ENCODE peak calls at places on chromosome 2, in eight cellular contexts. One of them, this sample, is unnamed.

GRCh38 chr2:188079176-188079575 is 212.5 kb upstream of the GULP1 start:
- DNase-seq in midbrain: no peak
- DNase-seq in HT1080: peak
- DNase-seq in mammary epithelial cell: peak
- DNase-seq in activated CD4-positive, alpha-beta T cell treated with anti-CD3 and anti-CD28 coated beads, Interleukin-2, amount 50 U/mL, for 24 hours: no peak
- DNase-seq in SK-N-DZ: no peak
- DNase-seq in stimulated activated CD4-positive, alpha-beta T cell treated with anti-CD3 and anti-CD28 coated beads, Interleukin-2, amount 100 ng/mL, for 48 hours: no peak
- DNase-seq in caudate nucleus: no peak
- DNase-seq in this sample: no peak

GRCh38 chr2:203688798-203689197 is 17.6 kb upstream of the CD28 start:
- DNase-seq in midbrain: no peak
- DNase-seq in HT1080: no peak
- DNase-seq in mammary epithelial cell: peak
- DNase-seq in activated CD4-positive, alpha-beta T cell treated with anti-CD3 and anti-CD28 coated beads, Interleukin-2, amount 50 U/mL, for 24 hours: no peak
- DNase-seq in SK-N-DZ: no peak
- DNase-seq in stimulated activated CD4-positive, alpha-beta T cell treated with anti-CD3 and anti-CD28 coated beads, Interleukin-2, amount 100 ng/mL, for 48 hours: no peak
- DNase-seq in caudate nucleus: no peak
- DNase-seq in this sample: peak

GRCh38 chr2:86487062-86487461 is 45.9 kb downstream of the KDM3A start:
- DNase-seq in midbrain: no peak
- DNase-seq in HT1080: no peak
- DNase-seq in mammary epithelial cell: no peak
- DNase-seq in activated CD4-positive, alpha-beta T cell treated with anti-CD3 and anti-CD28 coated beads, Interleukin-2, amount 50 U/mL, for 24 hours: no peak
- DNase-seq in SK-N-DZ: no peak
- DNase-seq in stimulated activated CD4-positive, alpha-beta T cell treated with anti-CD3 and anti-CD28 coated beads, Interleukin-2, amount 100 ng/mL, for 48 hours: no peak
- DNase-seq in caudate nucleus: no peak
- DNase-seq in this sample: no peak

GRCh38 chr2:230899786-230900185 is 25.3 kb downstream of the GPR55 start:
- DNase-seq in midbrain: no peak
- DNase-seq in HT1080: no peak
- DNase-seq in mammary epithelial cell: no peak
- DNase-seq in activated CD4-positive, alpha-beta T cell treated with anti-CD3 and anti-CD28 coated beads, Interleukin-2, amount 50 U/mL, for 24 hours: peak
- DNase-seq in SK-N-DZ: no peak
- DNase-seq in stimulated activated CD4-positive, alpha-beta T cell treated with anti-CD3 and anti-CD28 coated beads, Interleukin-2, amount 100 ng/mL, for 48 hours: no peak
- DNase-seq in caudate nucleus: peak
- DNase-seq in this sample: no peak

GRCh38 chr2:225017713-225018112 is 24.6 kb downstream of the DOCK10 start:
- DNase-seq in midbrain: no peak
- DNase-seq in HT1080: no peak
- DNase-seq in mammary epithelial cell: no peak
- DNase-seq in activated CD4-positive, alpha-beta T cell treated with anti-CD3 and anti-CD28 coated beads, Interleukin-2, amount 50 U/mL, for 24 hours: no peak
- DNase-seq in SK-N-DZ: peak
- DNase-seq in stimulated activated CD4-positive, alpha-beta T cell treated with anti-CD3 and anti-CD28 coated beads, Interleukin-2, amount 100 ng/mL, for 48 hours: no peak
- DNase-seq in caudate nucleus: no peak
- DNase-seq in this sample: no peak

GRCh38 chr2:128799284-128799552 is 480.6 kb upstream of the HS6ST1 start:
- DNase-seq in midbrain: no peak
- DNase-seq in HT1080: no peak
- DNase-seq in mammary epithelial cell: no peak
- DNase-seq in activated CD4-positive, alpha-beta T cell treated with anti-CD3 and anti-CD28 coated beads, Interleukin-2, amount 50 U/mL, for 24 hours: no peak
- DNase-seq in SK-N-DZ: no peak
- DNase-seq in stimulated activated CD4-positive, alpha-beta T cell treated with anti-CD3 and anti-CD28 coated beads, Interleukin-2, amount 100 ng/mL, for 48 hours: no peak
- DNase-seq in caudate nucleus: no peak
- DNase-seq in this sample: no peak

GRCh38 chr2:239815638-239816035 is 209.5 kb downstream of the NDUFA10 start:
- DNase-seq in midbrain: no peak
- DNase-seq in HT1080: no peak
- DNase-seq in mammary epithelial cell: no peak
- DNase-seq in activated CD4-positive, alpha-beta T cell treated with anti-CD3 and anti-CD28 coated beads, Interleukin-2, amount 50 U/mL, for 24 hours: no peak
- DNase-seq in SK-N-DZ: no peak
- DNase-seq in stimulated activated CD4-positive, alpha-beta T cell treated with anti-CD3 and anti-CD28 coated beads, Interleukin-2, amount 100 ng/mL, for 48 hours: no peak
- DNase-seq in caudate nucleus: no peak
- DNase-seq in this sample: no peak

GRCh38 chr2:70732736-70733427 is 35.1 kb downstream of the ADD2 start:
- DNase-seq in midbrain: no peak
- DNase-seq in HT1080: no peak
- DNase-seq in mammary epithelial cell: no peak
- DNase-seq in activated CD4-positive, alpha-beta T cell treated with anti-CD3 and anti-CD28 coated beads, Interleukin-2, amount 50 U/mL, for 24 hours: no peak
- DNase-seq in SK-N-DZ: no peak
- DNase-seq in stimulated activated CD4-positive, alpha-beta T cell treated with anti-CD3 and anti-CD28 coated beads, Interleukin-2, amount 100 ng/mL, for 48 hours: no peak
- DNase-seq in caudate nucleus: no peak
- DNase-seq in this sample: no peak

GRCh38 chr2:169868951-169869350 is 41.7 kb downstream of the UBR3 start:
- DNase-seq in midbrain: no peak
- DNase-seq in HT1080: no peak
- DNase-seq in mammary epithelial cell: no peak
- DNase-seq in activated CD4-positive, alpha-beta T cell treated with anti-CD3 and anti-CD28 coated beads, Interleukin-2, amount 50 U/mL, for 24 hours: no peak
- DNase-seq in SK-N-DZ: peak
- DNase-seq in stimulated activated CD4-positive, alpha-beta T cell treated with anti-CD3 and anti-CD28 coated beads, Interleukin-2, amount 100 ng/mL, for 48 hours: no peak
- DNase-seq in caudate nucleus: no peak
- DNase-seq in this sample: no peak

GRCh38 chr2:237739101-237739500 is 59.5 kb upstream of the RBM44 start:
- DNase-seq in midbrain: no peak
- DNase-seq in HT1080: no peak
- DNase-seq in mammary epithelial cell: no peak
- DNase-seq in activated CD4-positive, alpha-beta T cell treated with anti-CD3 and anti-CD28 coated beads, Interleukin-2, amount 50 U/mL, for 24 hours: no peak
- DNase-seq in SK-N-DZ: no peak
- DNase-seq in stimulated activated CD4-positive, alpha-beta T cell treated with anti-CD3 and anti-CD28 coated beads, Interleukin-2, amount 100 ng/mL, for 48 hours: no peak
- DNase-seq in caudate nucleus: no peak
- DNase-seq in this sample: no peak

This sample was measured in stimulated activated naive B cell treated with anti-CD40 and anti-IgM and Interleukin-4, amounts not matched to agents 10 μg/mL and 1 μg/mL and 100 μg/mL, for 72 hours.